ENCODE peak calls at places on chromosomes 5 and 9, in nine cellular contexts. Y is left ventricle myocardium inferior; T is uterus; U is naive thymus-derived CD4-positive, alpha-beta T cell; I is ovary; K is OCI-LY7; W is spleen; S is left lung; E is body of pancreas. H is an unnamed sample.
A peak's percentile ranks its signal among the peaks of the same experiment; 100 is the strongest.

GRCh38 chr5:113450366-113451328 is 15.9 kb upstream of the TSSK1B start:
- DNase-seq in T (no peak), K (no peak), Y (no peak), S (no peak), U (no peak), E (no peak), W (no peak), I (no peak), H (no peak)

GRCh38 chr9:1216532-1216931 is 166.4 kb downstream of the DMRT2 start:
- DNase-seq in Y (no peak), K (no peak), I (no peak), U (no peak), T (no peak), E (no peak), S (no peak), W (no peak), H (no peak)

GRCh38 chr9:38046669-38047300 is 22.2 kb downstream of the SHB start:
- DNase-seq in I (no peak), W (no peak), T (no peak), E (peak; percentile 87), U (no peak), K (no peak), Y (no peak), S (no peak), H (no peak)

GRCh38 chr9:28234899-28235277 is 661.6 kb upstream of the C9orf72 start:
- DNase-seq in E (no peak), I (no peak), K (no peak), U (no peak), T (no peak), S (no peak), W (no peak), Y (no peak), H (no peak)

GRCh38 chr5:16467363-16468219 is 2.0 kb upstream of the ZNF622 start:
- DNase-seq in Y (no peak), I (no peak), E (no peak), K (peak; percentile 9), S (no peak), T (no peak), W (no peak), U (no peak), H (no peak)

GRCh38 chr5:136016945-136017530 is 11.8 kb upstream of the TGFBI start:
- DNase-seq in K (no peak), Y (no peak), I (no peak), T (no peak), W (no peak), S (no peak), E (peak; percentile 23), U (no peak), H (no peak)

GRCh38 chr9:124180557-124180956 is 77.2 kb upstream of the NEK6 start:
- DNase-seq in I (peak; percentile 39), U (no peak), S (no peak), W (no peak), T (no peak), K (no peak), Y (peak; percentile 30), E (peak; percentile 55), H (peak; percentile 17)

GRCh38 chr5:54516051-54516645 is 1.4 kb upstream of the SNX18 start:
- DNase-seq in E (no peak), T (no peak), W (no peak), U (no peak), I (no peak), S (no peak), Y (no peak), K (no peak), H (no peak)

GRCh38 chr5:173911623-173912022 is 23.5 kb downstream of the CPEB4 start:
- DNase-seq in W (no peak), Y (no peak), U (no peak), S (no peak), E (no peak), T (no peak), I (no peak), K (no peak), H (no peak)

GRCh38 chr9:92501671-92502393 is 19.5 kb upstream of the ASPN start:
- DNase-seq in U (no peak), S (no peak), T (peak; percentile 67), Y (peak; percentile 38), K (peak; percentile 30), E (peak; percentile 45), W (no peak), I (no peak), H (no peak)

GRCh38 chr5:1133510-1134255 is 21.8 kb upstream of the SLC12A7 start:
- DNase-seq in E (no peak), K (peak; percentile 71), Y (no peak), I (no peak), T (no peak), S (no peak), U (no peak), W (no peak), H (peak; percentile 48)

GRCh38 chr5:54616031-54616430 is 98.5 kb downstream of the SNX18 start:
- DNase-seq in S (no peak), I (no peak), K (no peak), W (no peak), Y (peak; percentile 21), T (peak; percentile 75), E (peak; percentile 12), U (no peak), H (no peak)

GRCh38 chr5:82549263-82549662 is 271.1 kb upstream of the RPS23 start:
- DNase-seq in Y (no peak), S (no peak), E (no peak), T (no peak), I (no peak), W (no peak), K (no peak), U (no peak), H (no peak)

GRCh38 chr5:6468870-6469269 is 20.2 kb downstream of the UBE2QL1 start:
- DNase-seq in U (no peak), Y (no peak), K (no peak), W (no peak), E (no peak), S (no peak), I (no peak), T (no peak), H (no peak)

GRCh38 chr5:6468104-6468503 is 19.4 kb downstream of the UBE2QL1 start:
- DNase-seq in T (no peak), S (no peak), E (no peak), Y (no peak), W (no peak), I (no peak), K (no peak), U (no peak), H (no peak)

GRCh38 chr5:6466975-6467567 is 18.4 kb downstream of the UBE2QL1 start:
- DNase-seq in T (no peak), S (no peak), Y (no peak), E (no peak), I (no peak), U (no peak), K (no peak), W (no peak), H (no peak)

GRCh38 chr5:6465831-6466790 is 17.5 kb downstream of the UBE2QL1 start:
- DNase-seq in T (no peak), I (no peak), Y (no peak), S (no peak), U (no peak), E (no peak), K (no peak), W (no peak), H (no peak)

GRCh38 chr5:6467591-6467990 is 18.9 kb downstream of the UBE2QL1 start:
- DNase-seq in E (no peak), T (no peak), K (no peak), Y (no peak), S (no peak), U (no peak), W (no peak), I (no peak), H (no peak)
- H3K27ac ChIP-seq in E (no peak overlapping the region), T (no peak overlapping the region), K (no peak overlapping the region), Y (peak overlapping the region; percentile 71), S (no peak overlapping the region), U (no peak overlapping the region), W (no peak overlapping the region), I (no peak overlapping the region), H (no peak overlapping the region)

GRCh38 chr5:149376711-149377447 is 2.2 kb downstream of the IL17B start:
- DNase-seq in S (no peak), Y (no peak), E (no peak), T (no peak), W (no peak), I (no peak), K (no peak), U (no peak), H (no peak)
- H3K27ac ChIP-seq in S (no peak overlapping the region), Y (no peak overlapping the region), E (no peak overlapping the region), T (no peak overlapping the region), W (no peak overlapping the region), I (no peak overlapping the region), K (no peak overlapping the region), U (no peak overlapping the region), H (no peak overlapping the region)

DNA sequence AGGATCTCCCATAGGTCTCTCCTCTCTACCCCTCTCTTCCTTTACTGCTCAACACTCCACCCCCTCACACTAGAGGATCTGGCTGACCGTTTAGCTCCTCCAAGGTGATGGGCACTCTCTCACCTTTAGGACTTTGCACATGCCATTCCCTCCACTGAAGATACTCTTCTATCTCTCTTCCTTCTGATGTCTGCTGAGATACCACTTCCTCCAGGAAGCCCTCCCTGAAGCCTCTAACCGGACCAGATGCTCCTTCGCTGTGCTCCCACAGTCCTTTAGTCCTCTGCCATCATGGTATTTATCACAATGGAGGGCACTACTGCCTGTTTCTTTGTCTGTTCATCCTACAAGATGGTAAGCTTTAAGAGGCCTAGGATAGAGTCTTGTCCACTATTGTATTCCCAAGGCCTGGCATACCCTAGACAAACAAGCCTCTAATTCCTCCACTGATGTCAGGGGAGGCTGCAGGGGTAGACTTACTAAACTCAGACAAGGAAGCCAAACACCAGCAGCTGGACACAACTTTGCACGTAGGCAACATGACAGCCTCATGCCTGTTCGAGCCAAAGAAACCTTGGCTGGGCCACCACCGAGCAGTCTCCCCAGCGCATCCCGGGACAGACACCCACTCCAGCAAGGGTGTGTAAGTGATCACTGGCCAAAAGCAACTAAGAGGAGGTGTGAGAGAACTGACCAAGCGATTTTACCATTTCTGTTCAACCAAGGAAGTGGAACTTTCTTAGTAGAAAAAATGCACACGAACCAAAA is 20.2 kb downstream of the ORM2 start:
- DNase-seq in E (no peak), Y (no peak), S (no peak), T (no peak), I (peak; percentile 8), U (no peak), W (peak; percentile 54), K (no peak), H (no peak)
- H3K27ac ChIP-seq in E (no peak overlapping the region), Y (no peak overlapping the region), S (peak overlapping the region; percentile 22), T (peak overlapping the region; percentile 84), I (peak overlapping the region; percentile 61), U (peak overlapping the region; percentile 70), W (no peak overlapping the region), K (peak overlapping the region; percentile 60), H (no peak overlapping the region)

DNA sequence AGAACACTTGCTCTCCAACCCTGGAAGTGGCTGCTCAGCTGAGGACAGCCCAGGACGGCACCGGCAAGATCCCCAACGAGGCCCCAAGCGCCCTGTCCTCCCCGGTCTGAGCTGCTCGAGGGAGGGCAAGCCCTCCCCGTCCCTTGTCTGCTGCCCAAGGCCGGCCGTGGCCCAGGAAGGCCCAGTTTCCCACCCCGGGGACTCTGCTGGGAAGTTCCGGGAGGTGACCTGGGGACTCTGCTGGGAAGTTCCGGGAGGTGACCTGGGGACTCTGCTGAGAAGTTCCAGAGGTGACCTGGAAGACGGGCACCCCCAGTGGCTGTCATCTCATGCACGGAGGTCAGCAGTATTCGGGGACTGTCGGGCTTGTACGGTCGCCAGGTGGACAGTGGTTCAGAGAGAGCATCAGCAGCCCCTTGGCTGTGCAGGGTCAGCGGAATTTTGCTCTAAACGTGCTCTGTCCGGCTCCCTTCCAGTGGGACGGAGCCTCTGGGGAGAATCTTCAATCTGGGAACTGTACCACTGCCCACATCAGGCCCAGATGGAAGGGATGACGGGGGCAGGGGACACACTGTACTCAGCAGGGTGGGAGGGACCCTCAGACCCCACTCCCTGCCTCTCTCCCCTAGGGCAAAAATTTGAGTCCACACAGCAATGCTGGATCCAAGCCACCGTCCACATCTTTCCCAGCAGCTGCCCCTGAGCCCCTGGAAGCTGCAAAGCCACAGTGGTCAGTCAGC is 7.2 kb downstream of the NACC2 start:
- DNase-seq in Y (peak; percentile 18), I (peak; percentile 35), K (no peak), U (no peak), W (no peak), S (peak; percentile 63), T (no peak), E (no peak), H (peak; percentile 28)
- H3K27ac ChIP-seq in Y (peak overlapping the region; percentile 99), I (no peak overlapping the region), K (no peak overlapping the region), U (no peak overlapping the region), W (no peak overlapping the region), S (no peak overlapping the region), T (no peak overlapping the region), E (no peak overlapping the region), H (peak overlapping the region; percentile 95)

H was measured in heart right ventricle.